ENCODE peak calls at places on chromosomes 7 and 10, in four cellular contexts. J is RWPE1, Z is RWPE2, O is upper lobe of right lung. Y is an unnamed sample.

GRCh38 chr10:71868192-71868697 is 17.2 kb upstream of the PSAP start:
- DNase-seq in O (peak), Z (peak), J (peak), Y (no peak)

GRCh38 chr7:18087031-18087686 is 59.5 kb upstream of the PRPS1L1 start:
- DNase-seq in Z (no peak), O (peak), J (no peak), Y (no peak)

GRCh38 chr7:129612112-129613015 is 844 bp downstream of the NRF1 start:
- DNase-seq in J (peak), Z (no peak), O (peak), Y (peak)

GRCh38 chr7:149598721-149599308 is 101.2 kb upstream of the ZNF746 start:
- DNase-seq in Z (no peak), J (peak), O (no peak), Y (peak)

GRCh38 chr10:63166742-63167258 is 33.7 kb downstream of the NRBF2 start:
- DNase-seq in Z (no peak), J (peak), O (no peak), Y (peak)

GRCh38 chr10:123135415-123136141 is at the start of gene HMX3:
- DNase-seq in O (no peak), Z (no peak), J (no peak), Y (peak)

GRCh38 chr10:114565066-114565465 is 93.0 kb downstream of the ABLIM1 start:
- DNase-seq in O (no peak), Z (no peak), J (no peak), Y (no peak)

GRCh38 chr10:79411546-79412495 is 33.6 kb downstream of the ZCCHC24 start:
- DNase-seq in J (no peak), O (no peak), Z (no peak), Y (no peak)

GRCh38 chr10:118332948-118333710 is 9.0 kb downstream of the FAM204A start:
- DNase-seq in J (peak), O (no peak), Z (no peak), Y (peak)

GRCh38 chr10:96614515-96614914 is 27.7 kb upstream of the TM9SF3 start:
- DNase-seq in J (peak), Z (peak), O (no peak), Y (peak)

GRCh38 chr7:63031838-63032436 is 966.7 kb upstream of the ZNF722 start:
- DNase-seq in Z (no peak), O (no peak), J (no peak), Y (no peak)

GRCh38 chr10:33566426-33566825 is 232.0 kb upstream of the NRP1 start:
- DNase-seq in O (no peak), J (no peak), Z (no peak), Y (no peak)

GRCh38 chr10:49207113-49207512 is 18.9 kb upstream of the TMEM273 start:
- DNase-seq in O (no peak), J (no peak), Z (no peak), Y (no peak)

GRCh38 chr7:2182461-2182860 is 50.3 kb downstream of the MAD1L1 start:
- DNase-seq in J (no peak), Z (no peak), O (no peak), Y (no peak)

GRCh38 chr10:131119626-131120355 is 191.7 kb downstream of the TCERG1L start:
- DNase-seq in O (no peak), J (no peak), Z (no peak), Y (no peak)

GRCh38 chr10:91616124-91616523 is 16.7 kb downstream of the PPP1R3C start:
- DNase-seq in Z (no peak), O (no peak), J (no peak), Y (no peak)

GRCh38 chr7:102306916-102307677 is 20.4 kb downstream of the SH2B2 start:
- DNase-seq in J (no peak), O (peak), Z (peak), Y (no peak)

GRCh38 chr7:17822557-17823173 is 117.6 kb downstream of the SNX13 start:
- DNase-seq in J (no peak), Z (no peak), O (no peak), Y (peak)

GRCh38 chr10:72567884-72568283 is 58.0 kb downstream of the MICU1 start:
- DNase-seq in O (no peak), J (peak), Z (no peak), Y (peak)

GRCh38 chr10:12638103-12638502 is 288.8 kb downstream of the CAMK1D start:
- DNase-seq in O (no peak), Z (no peak), J (no peak), Y (peak)

GRCh38 chr7:53428045-53428444 is 392.6 kb downstream of the POM121L12 start:
- DNase-seq in O (no peak), J (no peak), Z (no peak), Y (no peak)

GRCh38 chr7:91168766-91169518 is 95.3 kb upstream of the FZD1 start:
- DNase-seq in Z (no peak), J (no peak), O (no peak), Y (no peak)

GRCh38 chr10:35059486-35059885 is 30.7 kb downstream of the CUL2 start:
- DNase-seq in J (no peak), Z (no peak), O (no peak), Y (no peak)

GRCh38 chr7:55365103-55365679 is at the start of gene LANCL2:
- DNase-seq in O (no peak), Z (no peak), J (peak), Y (no peak)

GRCh38 chr7:145497911-145498525 is 618.6 kb upstream of the CNTNAP2 start:
- DNase-seq in O (no peak), Z (no peak), J (no peak), Y (no peak)

GRCh38 chr10:89283174-89283987 is 18.5 kb upstream of the IFIT2 start:
- DNase-seq in J (no peak), Z (no peak), O (no peak), Y (no peak)

GRCh38 chr10:97494863-97495506 is 3.2 kb downstream of the MMS19 start:
- DNase-seq in J (no peak), O (no peak), Z (no peak), Y (peak)

GRCh38 chr10:93139059-93139658 is 65.5 kb downstream of the CYP26A1 start:
- DNase-seq in O (no peak), J (no peak), Z (no peak), Y (no peak)

GRCh38 chr10:111856631-111857030 is 326.9 kb downstream of the GPAM start:
- DNase-seq in Z (no peak), O (no peak), J (no peak), Y (peak)

GRCh38 chr7:134896073-134896472 is 90.2 kb upstream of the AGBL3 start:
- DNase-seq in J (no peak), Z (no peak), O (no peak), Y (no peak)

GRCh38 chr7:81627565-81628287 is 142.1 kb downstream of the HGF start:
- DNase-seq in Z (no peak), J (peak), O (no peak), Y (peak)

GRCh38 chr7:45328397-45329080 is 170.9 kb downstream of the RAMP3 start:
- DNase-seq in O (no peak), J (no peak), Z (no peak), Y (no peak)

GRCh38 chr7:151599401-151600227 is 79.9 kb upstream of the RHEB start:
- DNase-seq in J (peak), Z (no peak), O (no peak), Y (no peak)

GRCh38 chr10:128625926-128626325 is 499.7 kb upstream of the MKI67 start:
- DNase-seq in O (no peak), J (no peak), Z (no peak), Y (no peak)

GRCh38 chr10:58609525-58610150 is 97.0 kb downstream of the BICC1 start:
- DNase-seq in O (no peak), J (no peak), Z (no peak), Y (no peak)

GRCh38 chr10:58618158-58618676 is 105.5 kb downstream of the BICC1 start:
- DNase-seq in Z (no peak), J (no peak), O (no peak), Y (no peak)

GRCh38 chr10:58615237-58615935 is 102.7 kb downstream of the BICC1 start:
- DNase-seq in Z (no peak), O (no peak), J (no peak), Y (no peak)
- H3K27ac ChIP-seq in Z (no peak), O (no peak), J (no peak), Y (no peak)

GRCh38 chr7:25318077-25318476 is 89.8 kb upstream of the NPVF start:
- DNase-seq in O (no peak), Z (no peak), J (no peak), Y (no peak)
- TF ChIP-seq CTCF in O (no peak), Z (no peak), J (no peak), Y (no peak)

GRCh38 chr7:138610671-138611170 is 90.4 kb downstream of the SVOPL start:
- DNase-seq in O (no peak), J (no peak), Z (no peak), Y (no peak)
- H3K27ac ChIP-seq in O (no peak), J (no peak), Z (no peak), Y (no peak)

DNA sequence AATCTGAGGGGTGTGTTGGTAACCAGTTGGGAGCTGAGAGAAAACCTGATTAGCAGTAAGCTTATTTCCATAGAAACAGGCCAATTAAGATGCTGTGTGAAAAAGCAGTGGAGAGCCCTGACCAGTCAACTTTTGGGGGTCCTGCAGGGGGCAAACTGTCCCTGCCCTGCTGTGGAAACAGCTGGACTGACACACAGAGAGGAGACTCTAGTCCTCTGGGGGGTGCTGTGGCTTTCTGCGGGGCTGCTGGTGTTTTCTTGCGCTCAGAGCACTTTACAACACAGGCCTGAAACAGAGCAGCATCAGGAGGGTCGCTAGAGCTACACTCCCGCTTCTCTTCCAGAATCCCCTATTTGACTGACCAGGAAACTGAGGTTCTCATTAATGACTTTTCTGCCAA is 546.9 kb upstream of the GALNT17 start:
- DNase-seq in J (no peak), O (no peak), Z (no peak), Y (no peak)
- TF ChIP-seq CTCF in J (no peak), O (no peak), Z (no peak), Y (peak)

DNA sequence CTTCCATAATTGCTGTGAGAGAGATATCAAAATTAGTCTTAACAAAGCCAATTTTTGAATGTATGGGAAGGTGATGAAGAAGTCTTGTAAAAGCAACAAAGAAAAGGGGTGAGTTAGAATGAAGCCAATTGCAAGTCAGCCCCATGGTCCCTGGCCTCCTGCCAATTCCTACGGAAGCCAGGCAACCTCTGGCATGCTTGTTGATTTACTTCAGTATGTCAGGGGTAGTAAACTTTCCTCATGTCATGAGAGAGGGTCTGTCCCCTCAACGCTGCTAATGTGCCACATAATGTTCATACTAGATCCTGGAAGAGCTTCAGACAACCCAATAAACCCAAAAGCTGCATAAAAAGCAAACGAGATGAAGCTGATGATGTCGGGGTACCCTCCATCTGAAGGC is 159.1 kb upstream of the YAE1 start:
- DNase-seq in Z (no peak), O (no peak), J (no peak), Y (no peak)
- H3K27ac ChIP-seq in Z (no peak), O (no peak), J (no peak), Y (no peak)

GRCh38 chr10:4767033-4767814 is 58.8 kb upstream of the AKR1E2 start:
- DNase-seq in J (peak), Z (no peak), O (no peak), Y (peak)

GRCh38 chr10:4765428-4765827 is 60.6 kb upstream of the AKR1E2 start:
- DNase-seq in Z (no peak), O (no peak), J (no peak), Y (no peak)

GRCh38 chr10:4766449-4766848 is 59.6 kb upstream of the AKR1E2 start:
- DNase-seq in O (no peak), J (no peak), Z (no peak), Y (no peak)

GRCh38 chr10:4763513-4763912 is 62.5 kb upstream of the AKR1E2 start:
- DNase-seq in O (no peak), Z (no peak), J (no peak), Y (no peak)

DNA sequence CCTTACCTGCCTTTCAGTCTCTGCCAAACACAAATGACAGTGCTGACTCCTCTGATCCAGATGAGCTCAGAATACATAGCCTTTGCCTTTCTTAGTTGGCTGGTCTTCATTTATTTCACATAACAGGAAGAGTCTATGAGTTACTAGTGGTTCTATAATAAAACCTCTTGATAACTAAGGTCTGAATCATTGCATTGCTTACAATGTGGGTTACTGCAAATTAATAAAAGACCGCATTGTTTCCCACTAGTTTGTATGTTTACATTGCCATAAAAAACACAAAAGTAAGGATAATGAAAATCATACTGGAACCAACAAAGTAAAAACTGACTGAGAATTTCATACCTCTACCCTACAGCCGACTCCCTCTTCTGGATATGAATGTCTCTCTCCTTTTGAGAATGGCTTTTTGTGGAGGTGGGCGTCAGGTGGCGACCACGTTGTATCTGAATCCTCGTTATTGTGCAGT is 62.0 kb upstream of the AKR1E2 start:
- DNase-seq in O (no peak), Z (no peak), J (no peak), Y (no peak)
- TF ChIP-seq CTCF in O (no peak), Z (peak), J (no peak), Y (no peak)

Y was measured in A673.